ENCODE peak calls at places on chromosome 3, in ten cellular contexts. Z is IMR-90, U is colonic mucosa, Y is MM.1S, P is fibroblast of lung, K is HepG2, H is GM23248, T is neuronal stem cell, A is mesendoderm, R is mammary epithelial cell. F is an unnamed sample.

GRCh38 chr3:53161820-53162671 is 1.0 kb downstream of the PRKCD start:
- DNase-seq in Z (peak; percentile 20), A (peak; percentile 59), K (no peak), P (peak; percentile 36), U (peak; percentile 46), H (peak; percentile 65), Y (peak; percentile 35), T (no peak), R (peak; percentile 48), F (peak; percentile 80)

GRCh38 chr3:49652218-49652921 is 21.8 kb upstream of the APEH start:
- DNase-seq in T (no peak), Y (no peak), K (no peak), Z (no peak), A (no peak), U (no peak), P (no peak), H (no peak), R (no peak), F (no peak)

GRCh38 chr3:48464713-48465221 is 18.2 kb downstream of the ATRIP start:
- DNase-seq in H (no peak), P (no peak), Y (no peak), A (no peak), Z (no peak), K (no peak), T (no peak), U (no peak), R (no peak), F (no peak)

GRCh38 chr3:18194431-18194830 is 230.7 kb downstream of the SATB1 start:
- DNase-seq in U (no peak), Y (peak; percentile 82), H (no peak), P (no peak), A (no peak), R (no peak), T (no peak), Z (peak; percentile 17), K (no peak), F (no peak)

GRCh38 chr3:112338021-112338726 is 5.2 kb downstream of the CD200 start:
- DNase-seq in Y (no peak), T (no peak), P (peak; percentile 54), R (peak; percentile 30), Z (no peak), A (no peak), H (no peak), U (no peak), K (no peak), F (no peak)

GRCh38 chr3:173025941-173026340 is 115.1 kb downstream of the SPATA16 start:
- DNase-seq in Z (no peak), A (peak; percentile 36), U (no peak), K (no peak), P (no peak), R (no peak), T (no peak), Y (no peak), H (no peak), F (no peak)

GRCh38 chr3:32148356-32148755 is 41.9 kb downstream of the GPD1L start:
- DNase-seq in P (peak; percentile 46), Z (no peak), H (no peak), R (no peak), K (no peak), U (no peak), T (no peak), Y (no peak), A (no peak), F (peak; percentile 25)

GRCh38 chr3:126361211-126361610 is 4.0 kb upstream of the KLF15 start:
- DNase-seq in K (no peak), A (no peak), R (no peak), P (no peak), H (no peak), T (no peak), Z (no peak), Y (no peak), U (no peak), F (no peak)

GRCh38 chr3:15347104-15347736 is 14.8 kb upstream of the SH3BP5 start:
- DNase-seq in H (peak; percentile 21), K (no peak), R (no peak), Y (peak; percentile 66), A (no peak), Z (no peak), U (no peak), P (no peak), T (no peak), F (no peak)

GRCh38 chr3:34567266-34567665 is 768.8 kb downstream of the PDCD6IP start:
- DNase-seq in P (no peak), H (no peak), T (no peak), R (no peak), K (no peak), A (no peak), Z (no peak), Y (no peak), U (no peak), F (no peak)

GRCh38 chr3:101310580-101311375 is 9.6 kb downstream of the IMPG2 start:
- DNase-seq in A (no peak), R (no peak), P (peak; percentile 66), H (no peak), Z (peak; percentile 75), Y (no peak), T (no peak), U (no peak), K (no peak), F (no peak)

GRCh38 chr3:116614795-116615362 is 94.7 kb upstream of the TUSC7 start:
- DNase-seq in A (peak; percentile 59), U (no peak), Z (peak; percentile 26), R (peak; percentile 12), H (peak; percentile 26), P (peak; percentile 5), T (no peak), K (peak; percentile 5), Y (no peak), F (no peak)

GRCh38 chr3:10164546-10165393 is at the start of gene IRAK2:
- DNase-seq in K (peak; percentile 35), R (peak; percentile 49), A (peak; percentile 62), U (peak; percentile 77), Z (peak; percentile 50), T (peak; percentile 54), Y (peak; percentile 61), P (peak; percentile 43), H (peak; percentile 91), F (peak; percentile 91)
- H3K9ac ChIP-seq in K (peak within 1 kb of the TSS; percentile 93), R (peak within 1 kb of the TSS; percentile 50), A (peak within 1 kb of the TSS; percentile 86), U (peak within 1 kb of the TSS; percentile 61), Z (peak within 1 kb of the TSS; percentile 81), T (peak within 1 kb of the TSS; percentile 97), Y (peak within 1 kb of the TSS; percentile 75), P (peak within 1 kb of the TSS; percentile 83), H (peak within 1 kb of the TSS; percentile 81), F (no peak within 1 kb of the TSS)

GRCh38 chr3:52118156-52118875 is 35.9 kb downstream of the POC1A start:
- DNase-seq in R (no peak), A (no peak), Z (no peak), U (no peak), H (no peak), K (no peak), T (no peak), P (no peak), Y (no peak), F (no peak)
- H3K27ac ChIP-seq in R (no peak overlapping the region), A (no peak overlapping the region), Z (no peak overlapping the region), U (no peak overlapping the region), H (no peak overlapping the region), K (no peak overlapping the region), T (no peak overlapping the region), P (no peak overlapping the region), Y (no peak overlapping the region), F (no peak overlapping the region)

GRCh38 chr3:23219552-23219951 is 16.4 kb downstream of the UBE2E2 start:
- DNase-seq in Z (no peak), Y (no peak), R (no peak), H (no peak), A (peak; percentile 90), U (no peak), T (no peak), P (no peak), K (no peak), F (no peak)
- H3K9ac ChIP-seq in Z (no peak overlapping the region), Y (no peak overlapping the region), R (no peak overlapping the region), H (no peak overlapping the region), A (no peak overlapping the region), U (no peak overlapping the region), T (no peak overlapping the region), P (no peak overlapping the region), K (no peak overlapping the region), F (no peak overlapping the region)

DNA sequence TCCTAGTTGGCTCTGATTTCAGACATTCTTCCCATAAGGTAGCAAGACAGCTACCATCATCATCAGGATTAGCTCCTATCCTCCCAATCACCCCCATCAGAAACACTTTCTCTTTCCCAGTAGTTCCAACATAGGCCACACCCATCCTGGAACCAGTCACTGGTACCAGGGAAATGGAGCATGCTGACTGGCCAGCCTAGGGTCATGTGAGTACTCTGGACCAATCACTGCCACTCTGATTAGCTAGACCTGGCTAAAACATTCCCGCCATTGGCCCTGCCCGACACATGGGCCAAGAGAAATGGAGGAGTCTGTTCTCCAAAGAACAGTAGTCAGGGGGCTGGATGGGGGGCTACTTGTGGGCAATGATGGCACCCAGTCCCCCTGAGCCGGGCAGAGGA is 12.4 kb downstream of the EFCC1 start:
- DNase-seq in Y (peak; percentile 17), A (peak; percentile 54), P (no peak), U (no peak), R (no peak), K (no peak), H (peak; percentile 23), T (no peak), Z (no peak), F (no peak)
- H3K27ac ChIP-seq in Y (no peak overlapping the region), A (no peak overlapping the region), P (no peak overlapping the region), U (no peak overlapping the region), R (no peak overlapping the region), K (no peak overlapping the region), H (no peak overlapping the region), T (no peak overlapping the region), Z (no peak overlapping the region), F (no peak overlapping the region)